ENCODE peak calls at places on chromosomes 12 and 14, in ten cellular contexts. Z is neural crest cell, T is activated T-helper 1 cell treated with Interleukin-2 at 50 U/mL for 16 hours, X is pancreas, P is HEK293T, J is AG08396, H is IMR-90, K is HepG2, B is H9, U is MCF 10A. F is an unnamed sample.

GRCh38 chr14:23877538-23878180 is 75.9 kb upstream of the DHRS4 start:
- DNase-seq in Z (no peak), T (no peak), X (no peak), P (no peak), J (no peak), H (no peak), K (no peak), B (no peak), U (no peak), F (no peak)

GRCh38 chr12:5467941-5468340 is 36.0 kb downstream of the NTF3 start:
- DNase-seq in Z (no peak), T (no peak), X (no peak), P (no peak), J (no peak), H (peak; percentile 73), K (no peak), B (no peak), U (no peak), F (no peak)

GRCh38 chr14:74965770-74966153 is 10.4 kb upstream of the PGF start:
- DNase-seq in Z (no peak), T (no peak), X (no peak), P (no peak), J (no peak), H (peak; percentile 39), K (no peak), B (no peak), U (peak; percentile 87), F (no peak)

GRCh38 chr12:120725151-120725658 is 421 bp upstream of the ACADS start:
- DNase-seq in Z (no peak), T (no peak), X (no peak), P (no peak), J (no peak), H (no peak), K (no peak), B (no peak), U (no peak), F (no peak)

GRCh38 chr12:94046626-94047410 is 101.6 kb upstream of the PLXNC1 start:
- DNase-seq in Z (no peak), T (no peak), X (no peak), P (no peak), J (no peak), H (no peak), K (no peak), B (no peak), U (peak; percentile 33), F (no peak)

GRCh38 chr12:62632521-62632920 is 165.9 kb downstream of the MON2 start:
- DNase-seq in Z (peak; percentile 40), T (no peak), X (peak; percentile 74), P (no peak), J (peak; percentile 56), H (no peak), K (peak; percentile 5), B (peak; percentile 81), U (no peak), F (no peak)

GRCh38 chr12:29282452-29282851 is 98.5 kb downstream of the ERGIC2 start:
- DNase-seq in Z (no peak), T (no peak), X (no peak), P (no peak), J (no peak), H (no peak), K (no peak), B (no peak), U (no peak), F (no peak)

GRCh38 chr14:58637040-58637390 is 747 bp upstream of the DACT1 start:
- DNase-seq in Z (no peak), T (no peak), X (no peak), P (no peak), J (peak; percentile 80), H (peak; percentile 94), K (no peak), B (no peak), U (no peak), F (no peak)

GRCh38 chr14:39342768-39343167 is 89.5 kb downstream of the FBXO33 start:
- DNase-seq in Z (no peak), T (no peak), X (no peak), P (no peak), J (no peak), H (no peak), K (no peak), B (no peak), U (no peak), F (no peak)

GRCh38 chr14:61601923-61602732 is 93.2 kb upstream of the HIF1A start:
- DNase-seq in Z (no peak), T (no peak), X (no peak), P (peak; percentile 26), J (no peak), H (no peak), K (no peak), B (no peak), U (no peak), F (no peak)

GRCh38 chr14:49863483-49864262 is 11.1 kb upstream of the NEMF start:
- DNase-seq in Z (no peak), T (no peak), X (no peak), P (no peak), J (no peak), H (no peak), K (no peak), B (no peak), U (peak; percentile 13), F (peak; percentile 14)

GRCh38 chr14:33081259-33081658 is 142.6 kb downstream of the NPAS3 start:
- DNase-seq in Z (no peak), T (no peak), X (no peak), P (no peak), J (no peak), H (no peak), K (no peak), B (no peak), U (no peak), F (no peak)

GRCh38 chr12:48019639-48020265 is 15.5 kb upstream of the COL2A1 start:
- DNase-seq in Z (no peak), T (no peak), X (no peak), P (no peak), J (no peak), H (no peak), K (no peak), B (no peak), U (no peak), F (no peak)

GRCh38 chr12:50620050-50620974 is 115.5 kb downstream of the DIP2B start:
- DNase-seq in Z (no peak), T (no peak), X (no peak), P (no peak), J (peak; percentile 84), H (peak; percentile 95), K (no peak), B (no peak), U (peak; percentile 61), F (no peak)

GRCh38 chr12:29650371-29650770 is 133.4 kb downstream of the TMTC1 start:
- DNase-seq in Z (no peak), T (no peak), X (no peak), P (no peak), J (no peak), H (no peak), K (no peak), B (no peak), U (no peak), F (no peak)

GRCh38 chr12:124470806-124471205 is 96.6 kb downstream of the NCOR2 start:
- DNase-seq in Z (no peak), T (no peak), X (peak; percentile 48), P (no peak), J (no peak), H (no peak), K (no peak), B (no peak), U (no peak), F (no peak)

GRCh38 chr12:102052192-102053061 is 9.4 kb downstream of the WASHC3 start:
- DNase-seq in Z (no peak), T (no peak), X (peak; percentile 55), P (no peak), J (no peak), H (no peak), K (no peak), B (peak; percentile 48), U (no peak), F (no peak)